ENCODE peak calls at places on chromosomes 16 and 17, in four cellular contexts. K is Peyer's patch, I is thyroid gland, B is uterus. O is an unnamed sample. For H3K4me1, the result is how much of the 10 kb centered on the place peaks cover.

GRCh38 chr16:65309294-65309850 is 187.5 kb upstream of the CDH11 start:
- DNase-seq in K (no peak), I (no peak), B (no peak), O (no peak)

GRCh38 chr17:11330871-11331270 is 89.9 kb downstream of the SHISA6 start:
- DNase-seq in B (peak), I (no peak), K (no peak), O (no peak)

GRCh38 chr16:27779719-27780161 is 229.8 kb downstream of the KATNIP start:
- DNase-seq in I (peak), B (peak), K (no peak), O (no peak)

GRCh38 chr16:80723981-80724380 is 80.4 kb downstream of the CDYL2 start:
- DNase-seq in I (no peak), B (no peak), K (no peak), O (no peak)

GRCh38 chr17:55444471-55445441 is 23.1 kb upstream of the MMD start:
- DNase-seq in K (no peak), I (no peak), B (no peak), O (no peak)

GRCh38 chr17:7823581-7824001 is 10.4 kb upstream of the KDM6B start:
- DNase-seq in K (no peak), B (no peak), I (no peak), O (no peak)

GRCh38 chr16:85534536-85535351 is 78.4 kb upstream of the GSE1 start:
- DNase-seq in I (no peak), B (no peak), K (no peak), O (no peak)

GRCh38 chr17:28047806-28048205 is 5.3 kb downstream of the NLK start:
- DNase-seq in I (no peak), B (no peak), K (no peak), O (no peak)

GRCh38 chr17:30210366-30210765 is 25.1 kb downstream of the SLC6A4 start:
- DNase-seq in B (no peak), K (no peak), I (no peak), O (no peak)

GRCh38 chr17:35315283-35315682 is 58.1 kb downstream of the SLFN11 start:
- DNase-seq in B (no peak), K (no peak), I (no peak), O (no peak)

GRCh38 chr16:57382535-57383275 is 10.4 kb downstream of the CX3CL1 start:
- DNase-seq in K (no peak), I (no peak), B (no peak), O (no peak)

DNA sequence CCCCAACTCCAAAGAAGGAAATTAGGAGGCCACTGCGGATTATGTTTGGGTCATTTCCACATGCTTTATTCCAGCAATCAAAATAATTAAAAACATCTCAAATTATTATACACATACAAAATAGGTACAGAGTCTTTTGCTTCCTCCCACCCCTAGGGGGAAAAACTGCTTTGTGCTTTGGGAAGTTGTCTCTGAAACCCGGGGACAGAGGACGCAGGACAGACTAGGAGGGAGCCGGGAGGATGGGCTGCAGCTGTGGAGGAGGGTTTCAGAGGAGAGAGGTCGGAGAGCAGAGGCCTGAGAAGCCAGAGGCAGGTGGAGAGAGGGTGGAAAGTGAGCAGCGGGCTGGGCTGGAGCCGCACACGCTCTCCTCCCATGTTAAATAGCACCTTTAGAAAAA is 17.4 kb downstream of the COL1A1 start:
- DNase-seq in I (no peak), K (no peak), B (no peak), O (no peak)
- H3K4me1 ChIP-seq in I (under half), K (under half), B (under half), O (under half)

GRCh38 chr17:50094753-50095616 is at the start of gene PDK2:
- DNase-seq in K (peak), B (peak), I (peak), O (peak)
- TF ChIP-seq POLR2A in K (peak), B (peak), I (peak), O (peak)

GRCh38 chr16:31201511-31202401 is 804 bp downstream of the PYCARD start:
- DNase-seq in K (peak), B (no peak), I (no peak), O (peak)

GRCh38 chr16:31200821-31201510 is 1.6 kb downstream of the PYCARD start:
- DNase-seq in K (no peak), I (no peak), B (no peak), O (no peak)

GRCh38 chr16:31206776-31207175 is 4.2 kb upstream of the PYCARD start:
- DNase-seq in K (no peak), I (no peak), B (no peak), O (no peak)

GRCh38 chr16:31202402-31203385 is at the start of gene PYCARD:
- DNase-seq in K (peak), I (peak), B (peak), O (peak)

GRCh38 chr16:31204871-31205666 is 2.5 kb upstream of the PYCARD start:
- DNase-seq in I (no peak), B (no peak), K (no peak), O (no peak)
- H3K4me3 ChIP-seq in I (no peak), B (no peak), K (no peak), O (no peak)

GRCh38 chr16:10750793-10751192 is 7.2 kb downstream of the NUBP1 start:
- DNase-seq in B (no peak), K (no peak), I (no peak), O (no peak)
- H3K4me1 ChIP-seq in B (under half), K (under half), I (under half), O (under half)

GRCh38 chr17:42679001-42679491 is 2.3 kb upstream of the PLEKHH3 start:
- DNase-seq in K (no peak), B (peak), I (peak), O (peak)
- TF ChIP-seq POLR2A in K (no peak), B (no peak), I (no peak), O (no peak)

GRCh38 chr16:69611103-69611640 is 45.4 kb downstream of the NFAT5 start:
- DNase-seq in I (no peak), B (no peak), K (no peak), O (no peak)

GRCh38 chr16:69606985-69607384 is 41.2 kb downstream of the NFAT5 start:
- DNase-seq in K (no peak), B (no peak), I (no peak), O (no peak)

GRCh38 chr16:69613283-69614154 is 47.8 kb downstream of the NFAT5 start:
- DNase-seq in K (no peak), I (no peak), B (no peak), O (peak)

GRCh38 chr16:69607674-69608073 is 41.9 kb downstream of the NFAT5 start:
- DNase-seq in B (no peak), K (no peak), I (no peak), O (no peak)

DNA sequence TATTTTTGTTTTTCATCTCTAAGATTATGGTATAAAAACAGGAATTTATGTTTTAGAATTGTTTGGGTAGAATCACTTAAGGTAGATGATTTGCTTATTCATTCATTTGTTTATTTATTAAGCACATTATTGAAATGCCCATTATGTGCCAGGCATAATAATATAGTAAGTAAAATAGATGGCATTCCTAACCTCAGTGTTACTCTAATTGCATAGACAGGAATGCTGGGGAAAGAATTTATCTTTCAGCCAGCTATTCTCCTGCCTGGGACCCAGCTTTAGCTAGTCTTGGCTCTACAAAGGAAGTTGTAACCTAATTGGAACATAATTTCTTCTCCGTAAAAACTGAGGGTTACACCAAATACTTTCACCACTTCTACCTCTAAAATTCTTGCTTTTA is 44.6 kb downstream of the NFAT5 start:
- DNase-seq in K (no peak), I (no peak), B (no peak), O (no peak)
- H3K4me3 ChIP-seq in K (no peak), I (no peak), B (no peak), O (no peak)

GRCh38 chr17:81514735-81515529 is 2.3 kb upstream of the ACTG1 start:
- DNase-seq in B (peak), K (peak), I (peak), O (peak)

GRCh38 chr17:81516439-81516838 is 3.8 kb upstream of the ACTG1 start:
- DNase-seq in I (no peak), B (peak), K (no peak), O (peak)

GRCh38 chr17:81514485-81514734 is 1.8 kb upstream of the ACTG1 start:
- DNase-seq in I (no peak), B (no peak), K (no peak), O (no peak)

GRCh38 chr17:81517009-81517338 is 4.4 kb upstream of the ACTG1 start:
- DNase-seq in I (no peak), K (no peak), B (no peak), O (no peak)

GRCh38 chr17:81515530-81516041 is 3.0 kb upstream of the ACTG1 start:
- DNase-seq in I (no peak), K (peak), B (peak), O (no peak)
- H3K4me1 ChIP-seq in I (half or more), K (under half), B (under half), O (under half)

DNA sequence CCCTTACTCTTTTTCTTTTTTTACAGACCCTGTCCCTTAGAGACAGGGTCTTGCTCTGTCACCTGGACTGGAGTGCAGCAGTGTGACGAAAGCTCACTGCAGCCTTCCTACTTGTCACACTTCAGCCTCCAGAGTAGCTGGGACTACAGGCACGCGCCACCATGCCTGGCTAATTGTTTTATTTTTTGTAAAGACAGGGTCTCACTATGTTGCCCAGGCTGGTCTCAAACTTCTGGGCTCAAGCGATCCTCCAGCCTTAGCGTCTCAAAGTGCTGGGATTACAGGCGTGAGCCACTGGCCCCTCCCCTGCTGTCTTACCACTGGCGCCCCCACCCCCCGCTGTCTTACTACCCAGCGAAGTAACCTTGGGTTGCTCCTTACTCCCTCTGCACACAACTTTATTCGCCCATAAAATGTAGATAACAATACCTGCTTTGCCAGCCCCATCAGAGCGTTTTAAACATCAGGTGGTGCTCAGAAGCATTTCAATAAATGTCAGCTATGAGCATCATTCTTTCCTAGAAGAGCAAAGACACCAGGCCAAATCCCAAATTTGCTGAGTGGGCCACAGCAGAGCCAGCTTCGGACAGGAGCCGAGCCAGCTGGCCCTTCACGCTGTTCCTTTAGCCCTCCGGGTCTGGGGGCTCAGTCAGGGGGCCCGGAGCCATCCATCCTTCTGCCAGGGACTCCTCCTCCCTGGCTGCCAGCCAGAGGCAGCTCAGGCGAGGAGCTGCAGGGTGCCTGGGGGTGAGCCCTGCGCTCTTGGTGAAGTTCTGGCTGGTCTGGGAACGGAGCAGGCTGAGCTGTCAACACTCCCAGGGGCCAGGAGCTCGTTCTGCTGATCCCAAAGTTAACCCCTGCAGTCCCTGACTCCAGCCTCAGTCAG is 24.4 kb downstream of the SRL start:
- DNase-seq in B (no peak), K (no peak), I (peak), O (peak)
- TF ChIP-seq POLR2A in B (no peak), K (no peak), I (no peak), O (no peak)

GRCh38 chr17:80262291-80262690 is 1.6 kb downstream of the RNF213 start:
- DNase-seq in B (no peak), I (no peak), K (no peak), O (no peak)
- H3K4me3 ChIP-seq in B (no peak), I (peak), K (no peak), O (peak)

DNA sequence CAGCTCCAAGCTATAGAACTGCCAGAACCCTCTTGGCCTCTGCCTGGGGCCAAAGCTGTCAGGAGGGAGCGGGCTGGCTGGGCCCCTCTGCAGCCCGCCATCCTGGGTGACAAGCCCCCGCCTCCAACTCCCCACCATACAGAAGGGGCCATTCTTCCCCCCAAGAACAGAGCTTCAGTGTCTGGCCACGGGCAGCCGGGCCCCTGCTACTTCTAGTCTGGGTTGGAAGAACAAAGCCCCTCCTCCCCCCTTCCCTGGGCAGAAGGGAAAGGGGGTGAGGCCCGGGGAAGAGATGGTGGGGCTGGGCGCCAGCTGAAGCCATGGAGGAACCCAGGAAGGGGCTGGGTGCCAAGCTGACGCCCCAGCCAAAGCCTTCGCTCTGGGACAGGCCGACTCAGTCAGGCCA is 9.0 kb downstream of the NAT9 start:
- DNase-seq in K (no peak), B (no peak), I (peak), O (no peak)
- H3K4me1 ChIP-seq in K (under half), B (under half), I (under half), O (under half)